ENCODE peak calls at places on chromosomes 2 and 18, in six cellular contexts. C, N, T, S, K and P are unnamed samples.

GRCh38 chr2:132374961-132375360 is 41.6 kb upstream of the GPR39 start:
- DNase-seq in C (no peak), N (no peak), T (no peak), S (no peak), K (no peak), P (no peak)

GRCh38 chr2:63050186-63050915 is at the start of gene OTX1:
- DNase-seq in C (peak), N (peak), T (peak), S (peak), K (no peak), P (peak)

GRCh38 chr2:71950256-71951066 is 197.2 kb downstream of the CYP26B1 start:
- DNase-seq in C (no peak), N (no peak), T (peak), S (peak), K (peak), P (no peak)

GRCh38 chr2:13611939-13612338 is 895.2 kb downstream of the TRIB2 start:
- DNase-seq in C (no peak), N (no peak), T (peak), S (peak), K (no peak), P (no peak)

GRCh38 chr2:240796543-240797499 is 23.2 kb downstream of the KIF1A start:
- DNase-seq in C (no peak), N (no peak), T (no peak), S (no peak), K (no peak), P (no peak)

GRCh38 chr2:170744248-170745002 is 25.8 kb upstream of the ERICH2 start:
- DNase-seq in C (no peak), N (no peak), T (no peak), S (no peak), K (peak), P (no peak)

GRCh38 chr2:168009900-168010299 is 237.5 kb downstream of the STK39 start:
- DNase-seq in C (no peak), N (no peak), T (no peak), S (no peak), K (no peak), P (no peak)

GRCh38 chr2:240704651-240705050 is 13.0 kb downstream of the AQP12A start:
- DNase-seq in C (no peak), N (no peak), T (no peak), S (no peak), K (no peak), P (no peak)

GRCh38 chr2:224586127-224586702 is 1.1 kb upstream of the CUL3 start:
- DNase-seq in C (no peak), N (no peak), T (no peak), S (no peak), K (no peak), P (no peak)

GRCh38 chr2:240922234-240922981 is 16.3 kb downstream of the CROCC2 start:
- DNase-seq in C (no peak), N (peak), T (no peak), S (peak), K (no peak), P (no peak)

GRCh38 chr2:39570130-39570555 is 95.6 kb upstream of the TMEM178A start:
- DNase-seq in C (no peak), N (no peak), T (no peak), S (no peak), K (no peak), P (no peak)

GRCh38 chr18:58862851-58863538 is 1.7 kb upstream of the ZNF532 start:
- DNase-seq in C (no peak), N (peak), T (peak), S (no peak), K (peak), P (peak)

GRCh38 chr2:156181208-156181607 is 151.3 kb downstream of the NR4A2 start:
- DNase-seq in C (no peak), N (no peak), T (no peak), S (no peak), K (no peak), P (no peak)

GRCh38 chr2:100895402-100895801 is 75.5 kb downstream of the NPAS2 start:
- DNase-seq in C (no peak), N (no peak), T (no peak), S (no peak), K (no peak), P (no peak)

GRCh38 chr18:23401400-23402347 is 51.4 kb upstream of the RIOK3 start:
- DNase-seq in C (peak), N (no peak), T (peak), S (peak), K (peak), P (peak)

GRCh38 chr2:235149240-235149641 is 197.4 kb downstream of the SH3BP4 start:
- DNase-seq in C (no peak), N (no peak), T (no peak), S (no peak), K (no peak), P (no peak)

GRCh38 chr18:44579028-44579692 is 101.5 kb upstream of the SETBP1 start:
- DNase-seq in C (peak), N (no peak), T (peak), S (peak), K (peak), P (peak)

GRCh38 chr2:86697539-86697938 is 22.6 kb upstream of the RMND5A start:
- DNase-seq in C (no peak), N (no peak), T (no peak), S (no peak), K (no peak), P (no peak)

GRCh38 chr2:237196866-237197618 is 111.4 kb downstream of the COPS8 start:
- DNase-seq in C (no peak), N (no peak), T (no peak), S (no peak), K (peak), P (peak)

GRCh38 chr2:206154197-206154596 is 5.0 kb downstream of the NDUFS1 start:
- DNase-seq in C (no peak), N (no peak), T (peak), S (no peak), K (peak), P (no peak)

GRCh38 chr2:128636802-128637147 is 318.1 kb upstream of the HS6ST1 start:
- DNase-seq in C (no peak), N (peak), T (no peak), S (peak), K (no peak), P (no peak)

DNA sequence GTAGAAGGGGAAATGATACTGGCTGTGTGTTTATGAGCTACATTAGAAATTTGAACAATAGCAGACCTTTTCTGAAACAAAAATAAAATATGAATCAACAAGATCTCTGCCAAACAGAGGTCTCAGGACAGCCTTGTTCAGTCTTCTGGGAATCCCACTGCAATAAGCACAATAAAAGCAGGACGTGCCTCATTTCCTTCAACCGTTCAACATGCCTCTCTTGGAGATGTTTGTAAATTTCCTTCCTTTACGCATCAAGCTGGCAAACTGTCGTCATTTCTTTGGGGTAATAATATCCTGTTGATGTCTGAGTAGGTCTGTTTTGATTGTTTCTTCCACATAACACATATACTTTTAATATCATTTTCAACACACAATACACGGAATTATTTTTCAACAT is 77.2 kb downstream of the TCF4 start:
- DNase-seq in C (no peak), N (no peak), T (no peak), S (no peak), K (peak), P (peak)
- H2BK15ac ChIP-seq in C (no peak), N (no peak), T (no peak), S (no peak), K (no peak), P (peak)

GRCh38 chr18:56089607-56090258 is 501.7 kb upstream of the TCF4 start:
- DNase-seq in C (no peak), N (no peak), T (no peak), S (no peak), K (no peak), P (no peak)
- H2BK15ac ChIP-seq in C (no peak), N (no peak), T (no peak), S (no peak), K (no peak), P (no peak)

GRCh38 chr2:202574541-202574940 is 60.2 kb upstream of the FAM117B start:
- DNase-seq in C (no peak), N (no peak), T (no peak), S (no peak), K (no peak), P (peak)
- H2BK15ac ChIP-seq in C (peak), N (no peak), T (no peak), S (no peak), K (no peak), P (no peak)

DNA sequence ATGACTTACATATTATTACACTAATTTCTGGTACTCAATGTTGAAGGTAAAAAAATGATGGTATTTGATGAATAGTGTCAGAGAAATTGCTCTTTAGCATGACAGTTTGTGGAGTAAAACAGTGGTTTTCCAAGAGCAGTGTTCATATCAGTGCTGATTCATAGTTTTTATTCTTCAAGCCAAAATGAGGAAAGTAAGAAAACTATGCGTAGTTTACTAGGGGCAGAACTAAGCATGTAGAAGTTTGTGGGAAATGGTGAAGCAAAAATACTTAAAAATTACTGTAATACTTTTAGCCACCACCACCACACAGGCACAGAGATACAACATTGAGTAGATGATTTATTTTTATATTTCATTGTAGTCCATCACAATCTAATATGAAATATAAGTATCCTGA is 137.3 kb downstream of the ZNF804A start:
- DNase-seq in C (no peak), N (no peak), T (no peak), S (no peak), K (no peak), P (no peak)
- H2BK15ac ChIP-seq in C (no peak), N (no peak), T (no peak), S (no peak), K (no peak), P (no peak)

DNA sequence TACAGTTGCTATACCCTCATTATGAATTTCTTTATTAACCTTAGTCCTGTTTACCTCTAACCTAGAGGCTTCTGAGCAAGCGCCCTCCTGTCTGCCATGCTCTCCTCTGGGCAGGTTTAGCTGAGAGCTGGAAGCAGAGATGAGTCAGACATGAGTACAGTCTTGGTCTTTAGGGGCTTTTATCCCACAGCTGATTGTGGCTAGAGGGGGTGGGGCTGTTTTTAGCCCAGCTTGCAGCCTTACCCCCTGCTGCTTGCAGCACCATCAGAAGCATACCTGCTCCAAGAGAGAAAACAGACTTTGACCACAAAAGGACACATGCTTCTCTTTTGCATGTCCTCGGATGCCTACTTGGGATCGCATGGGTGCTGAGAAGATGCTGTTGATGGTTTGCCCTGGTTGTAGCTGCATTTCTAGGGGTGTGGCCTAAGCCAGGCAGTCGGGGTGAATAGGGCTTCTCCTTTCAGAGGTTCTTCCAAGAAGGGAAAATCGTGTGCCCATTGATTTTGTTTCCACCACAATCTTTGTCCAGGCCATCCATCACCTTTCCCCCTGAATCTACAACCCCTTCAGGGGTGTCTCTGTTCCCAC is 115.0 kb upstream of the LGALSL start:
- DNase-seq in C (no peak), N (no peak), T (no peak), S (no peak), K (peak), P (no peak)
- H2BK15ac ChIP-seq in C (peak), N (no peak), T (no peak), S (no peak), K (no peak), P (no peak)

DNA sequence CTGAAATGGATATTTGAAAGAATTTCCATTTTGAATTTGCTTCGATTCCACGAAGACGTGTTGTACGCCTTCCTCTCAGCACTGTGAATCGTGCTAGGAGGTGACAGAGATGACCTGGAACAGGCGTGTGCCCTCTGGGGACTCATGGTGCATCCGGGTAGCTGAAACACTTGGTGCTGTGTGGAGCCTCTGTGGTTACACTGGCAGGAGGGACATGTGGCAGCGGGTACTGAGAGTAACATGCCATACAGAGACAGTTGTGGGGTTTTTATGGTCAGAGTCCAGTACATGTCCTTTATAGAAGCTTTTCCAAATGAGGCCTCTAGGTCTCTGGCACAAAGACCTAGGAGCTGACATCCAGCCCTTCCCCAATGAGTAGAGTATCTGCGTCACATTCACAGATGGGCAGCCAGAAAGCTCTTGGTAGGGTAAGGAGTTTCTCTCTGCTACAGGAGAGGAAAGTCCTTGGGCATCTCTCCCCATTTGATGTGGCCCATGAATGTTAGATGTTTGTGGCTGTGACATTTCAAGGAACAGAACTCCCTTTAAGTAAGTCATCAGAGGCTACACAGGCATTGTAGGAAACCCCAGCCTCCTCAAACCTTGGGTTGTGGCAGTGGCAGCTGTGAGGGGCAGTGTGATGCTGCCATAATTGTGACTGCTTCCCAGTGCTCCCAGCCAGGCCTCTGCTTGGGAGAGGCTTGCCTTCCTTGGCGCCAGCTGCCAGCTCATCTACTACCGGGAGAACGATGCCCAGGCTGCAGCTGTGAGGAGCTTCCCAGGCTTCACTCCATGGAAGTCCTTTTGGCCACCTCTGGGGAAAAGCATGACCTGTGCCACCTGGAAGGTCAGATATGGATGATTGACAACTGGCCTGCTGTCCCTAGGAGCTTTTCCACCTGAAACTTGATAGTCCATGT is 80.6 kb downstream of the ACOXL start:
- DNase-seq in C (no peak), N (no peak), T (no peak), S (no peak), K (no peak), P (no peak)
- H2BK15ac ChIP-seq in C (peak), N (no peak), T (no peak), S (no peak), K (no peak), P (no peak)

DNA sequence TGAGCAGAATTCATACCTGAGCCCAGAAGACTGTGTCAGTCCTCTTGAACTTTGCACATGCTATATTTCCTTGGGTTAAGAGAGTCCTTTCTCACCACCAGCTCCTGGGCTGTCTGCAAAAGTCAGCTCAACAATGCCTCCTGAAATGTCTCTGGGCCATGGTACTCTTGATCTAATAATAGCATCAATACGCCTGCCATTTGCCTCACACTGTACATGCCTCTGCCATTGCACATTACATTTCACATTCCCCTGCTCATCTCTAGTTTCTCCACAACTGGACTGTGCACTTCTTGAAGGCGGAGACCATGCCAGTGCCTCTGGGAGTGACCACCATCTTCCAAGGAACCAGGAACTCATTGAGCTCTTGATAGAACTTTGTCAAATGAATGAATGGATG is 265.7 kb upstream of the ID2 start:
- DNase-seq in C (no peak), N (no peak), T (no peak), S (no peak), K (no peak), P (no peak)
- H2BK15ac ChIP-seq in C (no peak), N (no peak), T (no peak), S (no peak), K (no peak), P (no peak)

GRCh38 chr18:64851796-64852195 is 702.9 kb upstream of the LINC00305 start:
- DNase-seq in C (no peak), N (no peak), T (no peak), S (no peak), K (no peak), P (no peak)
- H2BK15ac ChIP-seq in C (no peak), N (no peak), T (no peak), S (no peak), K (no peak), P (no peak)